ENCODE peak calls at places on chromosome 4, in seven cellular contexts. One of them, this sample, is unnamed.

GRCh38 chr4:73007526-73008100 is 61.9 kb downstream of the COX18 start:
- DNase-seq in adrenal gland: no peak
- DNase-seq in heart left ventricle: no peak
- DNase-seq in HCT116: no peak
- DNase-seq in IMR-90: no peak
- DNase-seq in body of pancreas: no peak
- DNase-seq in esophagus squamous epithelium: no peak
- DNase-seq in this sample: no peak

GRCh38 chr4:113080050-113080449 is 30.6 kb downstream of the ANK2 start:
- DNase-seq in IMR-90: peak; percentile 2
- DNase-seq in body of pancreas: no peak
- DNase-seq in adrenal gland: no peak
- DNase-seq in esophagus squamous epithelium: no peak
- DNase-seq in heart left ventricle: no peak
- DNase-seq in HCT116: no peak
- DNase-seq in this sample: no peak

GRCh38 chr4:99324978-99325377 is 3.8 kb upstream of the ADH1B start:
- DNase-seq in body of pancreas: peak; percentile 66
- DNase-seq in esophagus squamous epithelium: no peak
- DNase-seq in adrenal gland: peak; percentile 17
- DNase-seq in HCT116: no peak
- DNase-seq in IMR-90: peak; percentile 83
- DNase-seq in heart left ventricle: peak; percentile 60
- DNase-seq in this sample: peak; percentile 90

GRCh38 chr4:145061325-145061920 is 36.6 kb downstream of the ANAPC10 start:
- DNase-seq in heart left ventricle: no peak
- DNase-seq in adrenal gland: no peak
- DNase-seq in IMR-90: peak; percentile 67
- DNase-seq in HCT116: peak; percentile 49
- DNase-seq in esophagus squamous epithelium: no peak
- DNase-seq in body of pancreas: no peak
- DNase-seq in this sample: no peak

GRCh38 chr4:76090241-76090691 is 15.8 kb downstream of the ART3 start:
- DNase-seq in HCT116: no peak
- DNase-seq in body of pancreas: peak; percentile 15
- DNase-seq in adrenal gland: peak; percentile 76
- DNase-seq in esophagus squamous epithelium: no peak
- DNase-seq in heart left ventricle: no peak
- DNase-seq in IMR-90: peak; percentile 94
- DNase-seq in this sample: peak; percentile 25

GRCh38 chr4:130359537-130359936 is 1263.6 kb downstream of the C4orf33 start:
- DNase-seq in IMR-90: peak; percentile 35
- DNase-seq in adrenal gland: no peak
- DNase-seq in HCT116: peak; percentile 6
- DNase-seq in heart left ventricle: no peak
- DNase-seq in esophagus squamous epithelium: no peak
- DNase-seq in body of pancreas: no peak
- DNase-seq in this sample: no peak

GRCh38 chr4:67635331-67635730 is 65.6 kb downstream of the UBA6 start:
- DNase-seq in adrenal gland: no peak
- DNase-seq in body of pancreas: no peak
- DNase-seq in heart left ventricle: no peak
- DNase-seq in esophagus squamous epithelium: no peak
- DNase-seq in HCT116: no peak
- DNase-seq in IMR-90: no peak
- DNase-seq in this sample: no peak

GRCh38 chr4:84490663-84491062 is 8.4 kb downstream of the NKX6-1 start:
- DNase-seq in IMR-90: no peak
- DNase-seq in HCT116: no peak
- DNase-seq in heart left ventricle: no peak
- DNase-seq in adrenal gland: no peak
- DNase-seq in body of pancreas: no peak
- DNase-seq in esophagus squamous epithelium: no peak
- DNase-seq in this sample: no peak

GRCh38 chr4:140717313-140717712 is 38.9 kb downstream of the TBC1D9 start:
- DNase-seq in esophagus squamous epithelium: no peak
- DNase-seq in IMR-90: no peak
- DNase-seq in body of pancreas: no peak
- DNase-seq in HCT116: no peak
- DNase-seq in heart left ventricle: no peak
- DNase-seq in adrenal gland: no peak
- DNase-seq in this sample: no peak

GRCh38 chr4:181592221-181592745 is 650.9 kb upstream of the TENM3 start:
- DNase-seq in IMR-90: peak; percentile 46
- DNase-seq in HCT116: no peak
- DNase-seq in heart left ventricle: no peak
- DNase-seq in esophagus squamous epithelium: no peak
- DNase-seq in body of pancreas: no peak
- DNase-seq in adrenal gland: no peak
- DNase-seq in this sample: no peak

GRCh38 chr4:105637409-105638258 is 70.9 kb downstream of the INTS12 start:
- DNase-seq in HCT116: no peak
- DNase-seq in esophagus squamous epithelium: peak; percentile 26
- DNase-seq in body of pancreas: peak; percentile 69
- DNase-seq in adrenal gland: peak; percentile 73
- DNase-seq in IMR-90: peak; percentile 3
- DNase-seq in heart left ventricle: peak; percentile 61
- DNase-seq in this sample: peak; percentile 22

GRCh38 chr4:184384056-184384809 is 90.1 kb downstream of the IRF2 start:
- DNase-seq in HCT116: no peak
- DNase-seq in adrenal gland: peak; percentile 59
- DNase-seq in heart left ventricle: no peak
- DNase-seq in body of pancreas: peak; percentile 42
- DNase-seq in esophagus squamous epithelium: peak; percentile 3
- DNase-seq in IMR-90: peak; percentile 96
- DNase-seq in this sample: peak; percentile 42

GRCh38 chr4:72857787-72858186 is 211.7 kb downstream of the COX18 start:
- DNase-seq in IMR-90: no peak
- DNase-seq in esophagus squamous epithelium: no peak
- DNase-seq in adrenal gland: no peak
- DNase-seq in heart left ventricle: no peak
- DNase-seq in HCT116: no peak
- DNase-seq in body of pancreas: no peak
- DNase-seq in this sample: peak; percentile 29

GRCh38 chr4:145177511-145177905 is 2.9 kb downstream of the OTUD4 start:
- DNase-seq in heart left ventricle: peak; percentile 36
- DNase-seq in body of pancreas: no peak
- DNase-seq in IMR-90: peak; percentile 52
- DNase-seq in esophagus squamous epithelium: no peak
- DNase-seq in HCT116: no peak
- DNase-seq in adrenal gland: peak; percentile 62
- DNase-seq in this sample: peak; percentile 26

GRCh38 chr4:1277667-1278335 is 11.9 kb upstream of the MAEA start:
- DNase-seq in adrenal gland: no peak
- DNase-seq in heart left ventricle: no peak
- DNase-seq in esophagus squamous epithelium: no peak
- DNase-seq in HCT116: no peak
- DNase-seq in IMR-90: peak; percentile 3
- DNase-seq in body of pancreas: no peak
- DNase-seq in this sample: no peak

GRCh38 chr4:139589619-139590018 is 33.6 kb upstream of the SETD7 start:
- DNase-seq in HCT116: no peak
- DNase-seq in heart left ventricle: no peak
- DNase-seq in IMR-90: peak; percentile 38
- DNase-seq in adrenal gland: peak; percentile 54
- DNase-seq in esophagus squamous epithelium: no peak
- DNase-seq in body of pancreas: no peak
- DNase-seq in this sample: no peak

GRCh38 chr4:38161208-38162113 is 201.3 kb downstream of the PTTG2 start:
- DNase-seq in heart left ventricle: no peak
- DNase-seq in HCT116: no peak
- DNase-seq in adrenal gland: no peak
- DNase-seq in IMR-90: peak; percentile 31
- DNase-seq in body of pancreas: no peak
- DNase-seq in esophagus squamous epithelium: no peak
- DNase-seq in this sample: no peak

GRCh38 chr4:184396001-184396400 is 78.3 kb downstream of the IRF2 start:
- DNase-seq in esophagus squamous epithelium: no peak
- DNase-seq in IMR-90: no peak
- DNase-seq in heart left ventricle: no peak
- DNase-seq in HCT116: no peak
- DNase-seq in adrenal gland: no peak
- DNase-seq in body of pancreas: no peak
- DNase-seq in this sample: no peak

GRCh38 chr4:8665406-8666360 is 73.1 kb downstream of the CPZ start:
- DNase-seq in body of pancreas: no peak
- DNase-seq in IMR-90: peak; percentile 5
- DNase-seq in heart left ventricle: no peak
- DNase-seq in esophagus squamous epithelium: no peak
- DNase-seq in adrenal gland: no peak
- DNase-seq in HCT116: no peak
- DNase-seq in this sample: no peak

GRCh38 chr4:37392540-37393255 is 148.2 kb downstream of the NWD2 start:
- DNase-seq in heart left ventricle: peak; percentile 62
- DNase-seq in esophagus squamous epithelium: no peak
- DNase-seq in adrenal gland: peak; percentile 48
- DNase-seq in IMR-90: no peak
- DNase-seq in HCT116: peak; percentile 23
- DNase-seq in body of pancreas: peak; percentile 53
- DNase-seq in this sample: peak; percentile 15

GRCh38 chr4:104758574-104758973 is 263.9 kb upstream of the CXXC4 start:
- DNase-seq in adrenal gland: no peak
- DNase-seq in IMR-90: no peak
- DNase-seq in HCT116: no peak
- DNase-seq in heart left ventricle: no peak
- DNase-seq in body of pancreas: no peak
- DNase-seq in esophagus squamous epithelium: no peak
- DNase-seq in this sample: no peak

GRCh38 chr4:83083925-83084475 is 30.5 kb downstream of the PLAC8 start:
- DNase-seq in heart left ventricle: no peak
- DNase-seq in esophagus squamous epithelium: no peak
- DNase-seq in IMR-90: no peak
- DNase-seq in HCT116: no peak
- DNase-seq in adrenal gland: no peak
- DNase-seq in body of pancreas: no peak
- DNase-seq in this sample: no peak

GRCh38 chr4:72286185-72286584 is 254.4 kb downstream of the NPFFR2 start:
- DNase-seq in adrenal gland: no peak
- DNase-seq in esophagus squamous epithelium: no peak
- DNase-seq in body of pancreas: no peak
- DNase-seq in heart left ventricle: no peak
- DNase-seq in HCT116: no peak
- DNase-seq in IMR-90: peak; percentile 12
- DNase-seq in this sample: no peak

GRCh38 chr4:152099555-152099954 is 338.7 kb upstream of the GATB start:
- DNase-seq in adrenal gland: no peak
- DNase-seq in body of pancreas: no peak
- DNase-seq in HCT116: no peak
- DNase-seq in IMR-90: no peak
- DNase-seq in heart left ventricle: no peak
- DNase-seq in esophagus squamous epithelium: no peak
- DNase-seq in this sample: no peak

GRCh38 chr4:24793219-24794005 is 2.0 kb upstream of the SOD3 start:
- DNase-seq in body of pancreas: no peak
- DNase-seq in adrenal gland: no peak
- DNase-seq in esophagus squamous epithelium: no peak
- DNase-seq in IMR-90: peak; percentile 19
- DNase-seq in HCT116: peak; percentile 8
- DNase-seq in heart left ventricle: no peak
- DNase-seq in this sample: no peak
- TF ChIP-seq CTCF in body of pancreas: peak; percentile 28
- TF ChIP-seq CTCF in adrenal gland: no peak
- TF ChIP-seq CTCF in esophagus squamous epithelium: peak; percentile 26
- TF ChIP-seq CTCF in IMR-90: peak; percentile 22
- TF ChIP-seq CTCF in HCT116: peak; percentile 40
- TF ChIP-seq CTCF in heart left ventricle: peak; percentile 26
- TF ChIP-seq CTCF in this sample: no peak

GRCh38 chr4:223913-224497 is 81.3 kb downstream of the ZNF732 start:
- DNase-seq in body of pancreas: no peak
- DNase-seq in esophagus squamous epithelium: no peak
- DNase-seq in IMR-90: no peak
- DNase-seq in HCT116: no peak
- DNase-seq in adrenal gland: no peak
- DNase-seq in heart left ventricle: no peak
- DNase-seq in this sample: no peak
- TF ChIP-seq POLR2A in body of pancreas: no peak
- TF ChIP-seq POLR2A in esophagus squamous epithelium: no peak
- TF ChIP-seq POLR2A in IMR-90: no peak
- TF ChIP-seq POLR2A in HCT116: no peak
- TF ChIP-seq POLR2A in adrenal gland: no peak
- TF ChIP-seq POLR2A in heart left ventricle: no peak
- TF ChIP-seq POLR2A in this sample: no peak

DNA sequence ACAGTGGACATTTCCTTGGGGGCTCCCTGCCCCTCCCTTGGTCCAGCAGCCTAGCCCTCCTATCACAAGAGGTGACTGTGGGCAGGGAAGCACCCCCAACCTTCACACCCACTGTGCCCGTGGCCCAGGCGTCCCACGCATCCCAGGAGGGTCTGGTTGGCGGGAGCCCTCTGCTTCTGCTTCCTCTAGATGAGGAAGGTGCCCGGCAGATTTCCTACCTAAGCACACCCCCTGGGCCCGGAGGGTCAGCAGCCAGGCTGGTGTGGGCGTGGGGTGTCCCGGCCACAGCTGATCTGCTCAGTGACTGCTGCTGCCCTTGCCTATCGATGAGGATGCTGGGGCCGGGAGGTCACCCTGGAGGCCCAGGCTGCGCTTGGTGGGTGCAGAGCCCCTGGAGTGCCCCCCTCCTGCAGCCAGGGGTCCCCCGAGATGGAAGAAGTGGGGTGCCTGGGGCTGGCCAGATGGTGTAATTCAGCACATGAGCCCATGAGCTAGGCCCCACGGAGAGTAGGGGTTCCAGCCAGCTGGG is 12.2 kb downstream of the SH3BP2 start:
- DNase-seq in IMR-90: no peak
- DNase-seq in heart left ventricle: no peak
- DNase-seq in adrenal gland: no peak
- DNase-seq in esophagus squamous epithelium: no peak
- DNase-seq in HCT116: no peak
- DNase-seq in body of pancreas: peak; percentile 10
- DNase-seq in this sample: no peak
- H3K4me1 ChIP-seq in IMR-90: peaks cover 27% of the 10 kb centered on the region
- H3K4me1 ChIP-seq in heart left ventricle: peaks cover 88% of the 10 kb centered on the region
- H3K4me1 ChIP-seq in adrenal gland: peaks cover 39% of the 10 kb centered on the region
- H3K4me1 ChIP-seq in esophagus squamous epithelium: peaks cover 61% of the 10 kb centered on the region
- H3K4me1 ChIP-seq in HCT116: peaks cover 51% of the 10 kb centered on the region
- H3K4me1 ChIP-seq in body of pancreas: peaks cover 53% of the 10 kb centered on the region
- H3K4me1 ChIP-seq in this sample: no peaks in the 10 kb centered on the region

DNA sequence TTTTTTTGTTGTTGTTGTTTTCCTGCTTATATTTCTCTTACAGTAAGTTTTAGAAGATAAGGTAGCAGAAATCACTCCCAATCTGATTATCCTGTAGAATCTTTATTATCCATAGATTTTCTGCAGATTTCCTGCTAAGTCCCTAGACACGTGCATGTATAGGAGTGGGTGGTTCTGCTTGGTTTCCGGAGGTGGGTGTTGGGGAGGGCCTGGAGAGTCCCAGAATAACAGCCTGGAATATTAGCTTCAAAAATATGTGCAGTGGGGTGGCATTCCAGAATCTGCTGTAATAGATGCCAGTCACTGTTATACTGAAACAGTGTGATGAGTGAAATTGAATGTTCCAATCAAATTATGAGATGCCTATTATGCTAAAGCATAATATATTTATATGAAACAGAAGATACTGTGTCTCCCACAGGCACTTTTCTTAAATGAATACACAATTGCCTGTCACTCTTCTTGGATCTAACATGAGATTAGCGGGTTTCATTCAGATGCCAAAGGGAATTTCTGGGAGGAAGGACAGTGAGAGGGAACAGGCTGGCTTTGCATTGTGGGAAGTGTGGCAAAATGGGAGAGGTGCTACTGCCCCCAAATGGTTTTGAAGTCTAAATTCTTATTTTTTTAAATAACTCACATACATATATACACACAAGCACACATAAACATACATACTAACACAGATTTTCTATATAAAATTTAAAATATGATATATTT is 37.6 kb downstream of the C4orf50 start:
- DNase-seq in HCT116: peak; percentile 7
- DNase-seq in heart left ventricle: no peak
- DNase-seq in body of pancreas: no peak
- DNase-seq in esophagus squamous epithelium: no peak
- DNase-seq in adrenal gland: no peak
- DNase-seq in IMR-90: no peak
- DNase-seq in this sample: no peak
- TF ChIP-seq CTCF in HCT116: no peak
- TF ChIP-seq CTCF in heart left ventricle: no peak
- TF ChIP-seq CTCF in body of pancreas: no peak
- TF ChIP-seq CTCF in esophagus squamous epithelium: no peak
- TF ChIP-seq CTCF in adrenal gland: no peak
- TF ChIP-seq CTCF in IMR-90: no peak
- TF ChIP-seq CTCF in this sample: no peak

This sample was measured in uterus.